ENCODE peak calls at places on chromosomes 11 and 22, in ten cellular contexts. P is activated CD4-positive, alpha-beta T cell treated with anti-CD3 and anti-CD28 coated beads, Interleukin-2, amount 50 U/mL, for 1 hour; K is GM19239; B is stimulated activated CD4-positive, alpha-beta T cell treated with anti-CD3 and anti-CD28 coated beads, Interleukin-12 subunit alpha, Interleukin-12 subunit beta, amount 100 ng/mL, for 48 hours; T is GOT3; Z is left colon; W is T-helper 1 cell; F is hippocampal formation; C is myocyte; O is choroid plexus epithelial cell. J is an unnamed sample.

GRCh38 chr11:32262367-32262766 is 171.5 kb downstream of the RCN1 start:
- DNase-seq in Z (no peak), C (no peak), O (no peak), T (no peak), B (no peak), P (no peak), K (no peak), F (no peak), W (no peak), J (no peak)

GRCh38 chr11:115990004-115990447 is 485.8 kb upstream of the CADM1 start:
- DNase-seq in P (no peak), Z (no peak), O (no peak), B (no peak), W (no peak), K (no peak), T (peak), C (no peak), F (no peak), J (no peak)

GRCh38 chr22:29979645-29980303 is 96.8 kb downstream of the MTMR3 start:
- DNase-seq in T (no peak), K (peak), F (no peak), O (no peak), W (no peak), C (no peak), Z (no peak), P (no peak), B (no peak), J (no peak)

GRCh38 chr22:41848468-41848867 is 15.6 kb downstream of the SREBF2 start:
- DNase-seq in O (no peak), Z (peak), B (no peak), C (no peak), K (no peak), P (no peak), W (no peak), T (no peak), F (no peak), J (no peak)

GRCh38 chr11:97908354-97908753 is 1112.4 kb upstream of the CNTN5 start:
- DNase-seq in F (no peak), P (no peak), O (no peak), Z (no peak), C (peak), K (no peak), B (no peak), W (no peak), T (no peak), J (no peak)

GRCh38 chr11:79453617-79454016 is 12.8 kb upstream of the TENM4 start:
- DNase-seq in P (no peak), F (no peak), W (no peak), O (no peak), C (no peak), Z (no peak), K (no peak), T (no peak), B (no peak), J (no peak)

GRCh38 chr22:40764743-40765441 is 54.3 kb downstream of the SLC25A17 start:
- DNase-seq in C (no peak), W (no peak), K (no peak), O (peak), T (no peak), P (no peak), Z (no peak), F (no peak), B (no peak), J (peak)

GRCh38 chr11:114165326-114166230 is 106.1 kb downstream of the ZBTB16 start:
- DNase-seq in F (no peak), K (no peak), P (no peak), C (no peak), O (no peak), T (no peak), Z (no peak), W (no peak), B (no peak), J (no peak)